ENCODE peak calls at places on chromosomes 16 and 17, in ten cellular contexts. Z is GM19239; R is midbrain; I is activated CD4-positive, alpha-beta T cell treated with anti-CD3 and anti-CD28 coated beads, Interleukin-2, amount 10 ng/mL, durations not matched to agents 7 days and 5 days; J is heart right ventricle; S is mesenteric fat pad; X is stimulated activated CD4-positive, alpha-beta T cell treated with anti-CD3 and anti-CD28 coated beads, Interleukin-15, amount 100 ng/mL, for 1 hour; N is anterior cingulate cortex; Q is nephron progenitor cell; E is A172. F is an unnamed sample.
A peak's percentile ranks its signal among the peaks of the same experiment; 100 is the strongest.

GRCh38 chr17:40791808-40792436 is 7.8 kb downstream of the KRT28 start:
- DNase-seq in Z (no peak), N (no peak), J (no peak), S (no peak), R (no peak), X (no peak), I (no peak), E (peak; percentile 33), Q (no peak), F (peak; percentile 71)

GRCh38 chr16:89010210-89010925 is 33.4 kb upstream of the CBFA2T3 start:
- DNase-seq in J (no peak), Q (no peak), N (no peak), R (no peak), X (no peak), E (no peak), S (no peak), Z (no peak), I (no peak), F (no peak)

GRCh38 chr17:62321451-62321850 is 58.9 kb upstream of the EFCAB3 start:
- DNase-seq in S (no peak), J (no peak), Q (no peak), I (no peak), N (no peak), X (no peak), E (no peak), R (no peak), Z (no peak), F (no peak)

GRCh38 chr17:78912082-78912481 is 9.1 kb upstream of the CEP295NL start:
- DNase-seq in J (no peak), S (no peak), Z (no peak), X (no peak), E (no peak), I (no peak), N (no peak), Q (no peak), R (no peak), F (no peak)

GRCh38 chr17:1779571-1780074 is 17.8 kb downstream of the SERPINF1 start:
- DNase-seq in J (peak; percentile 85), Z (no peak), N (no peak), E (peak; percentile 97), Q (no peak), I (no peak), R (no peak), S (no peak), X (no peak), F (peak; percentile 83)

GRCh38 chr17:63659850-63660249 is 37.6 kb downstream of the MAP3K3 start:
- DNase-seq in E (no peak), N (no peak), S (no peak), J (no peak), I (no peak), Q (no peak), R (no peak), Z (no peak), X (no peak), F (no peak)

GRCh38 chr16:25217921-25218320 is 1.2 kb downstream of the AQP8 start:
- DNase-seq in X (no peak), I (no peak), Z (no peak), R (no peak), E (no peak), N (no peak), Q (no peak), J (no peak), S (no peak), F (no peak)

GRCh38 chr17:17749921-17750320 is 68.7 kb downstream of the RAI1 start:
- DNase-seq in E (peak; percentile 40), J (peak; percentile 55), N (peak; percentile 31), I (peak; percentile 72), Z (peak; percentile 63), Q (peak; percentile 74), X (no peak), S (no peak), R (peak; percentile 79), F (peak; percentile 35)

GRCh38 chr17:37344519-37344918 is 31.3 kb upstream of the C17orf78 start:
- DNase-seq in N (no peak), Q (no peak), E (no peak), I (no peak), X (no peak), Z (no peak), R (no peak), S (no peak), J (no peak), F (no peak)

GRCh38 chr17:78200451-78200850 is 13.3 kb downstream of the AFMID start:
- DNase-seq in N (no peak), E (no peak), Q (no peak), I (no peak), R (no peak), J (no peak), X (no peak), Z (no peak), S (no peak), F (no peak)

GRCh38 chr16:65713409-65713808 is 591.5 kb upstream of the CDH11 start:
- DNase-seq in N (no peak), Q (no peak), Z (no peak), E (no peak), R (no peak), X (no peak), J (no peak), I (no peak), S (no peak), F (no peak)

GRCh38 chr16:28067604-28068382 is 4.3 kb upstream of the GSG1L start:
- DNase-seq in X (no peak), S (no peak), E (peak; percentile 64), J (no peak), I (no peak), N (no peak), Z (no peak), R (no peak), Q (no peak), F (peak; percentile 63)

GRCh38 chr17:75152971-75153853 is 1.1 kb downstream of the JPT1 start:
- DNase-seq in R (no peak), J (peak; percentile 17), S (peak; percentile 39), Z (no peak), Q (peak; percentile 48), E (peak; percentile 44), N (no peak), I (peak; percentile 40), X (no peak), F (peak; percentile 70)

GRCh38 chr17:42475853-42476252 is 17.2 kb downstream of the ATP6V0A1 start:
- DNase-seq in Q (no peak), N (no peak), I (no peak), S (no peak), J (no peak), E (no peak), Z (no peak), R (no peak), X (no peak), F (no peak)

GRCh38 chr17:78013683-78014467 is 55.4 kb downstream of the TNRC6C start:
- DNase-seq in X (no peak), I (peak; percentile 75), R (peak; percentile 87), S (no peak), J (peak; percentile 43), Z (no peak), Q (peak; percentile 48), N (no peak), E (peak; percentile 69), F (peak; percentile 64)

GRCh38 chr16:89860747-89861304 is 12.6 kb upstream of the TCF25 start:
- DNase-seq in S (no peak), E (peak; percentile 42), R (peak; percentile 45), Z (peak; percentile 95), J (peak; percentile 49), X (peak; percentile 71), I (peak; percentile 75), N (no peak), Q (peak; percentile 80), F (peak; percentile 66)

GRCh38 chr16:9845661-9846361 is 336.4 kb downstream of the GRIN2A start:
- DNase-seq in J (no peak), N (no peak), Q (no peak), I (no peak), E (peak; percentile 32), S (no peak), R (no peak), Z (no peak), X (no peak), F (no peak)

GRCh38 chr17:71383111-71383510 is 737.7 kb upstream of the SOX9 start:
- DNase-seq in R (no peak), S (no peak), X (no peak), Z (no peak), N (no peak), I (no peak), J (no peak), Q (no peak), E (no peak), F (no peak)

F was measured in ACHN.